ENCODE peak calls at places on chromosomes 12 and 14, in nine cellular contexts. One of them, this sample, is unnamed. For H3K4me1, the result is how much of the 10 kb centered on the place peaks cover.

GRCh38 chr12:132856581-132856980 is 27.9 kb upstream of the GOLGA3 start:
- DNase-seq in pancreas: no peak
- DNase-seq in cardiac muscle cell: no peak
- DNase-seq in H1: no peak
- DNase-seq in lower lobe of right lung: no peak
- DNase-seq in GM23248: no peak
- DNase-seq in MM.1S: no peak
- DNase-seq in heart right ventricle: no peak
- DNase-seq in BE2C: no peak
- DNase-seq in this sample: no peak

GRCh38 chr14:75981426-75981825 is 369 bp downstream of the TGFB3 start:
- DNase-seq in BE2C: no peak
- DNase-seq in cardiac muscle cell: no peak
- DNase-seq in heart right ventricle: no peak
- DNase-seq in GM23248: no peak
- DNase-seq in pancreas: no peak
- DNase-seq in MM.1S: peak
- DNase-seq in lower lobe of right lung: no peak
- DNase-seq in H1: peak
- DNase-seq in this sample: no peak

GRCh38 chr12:22535478-22535877 is 8.9 kb downstream of the C2CD5 start:
- DNase-seq in MM.1S: no peak
- DNase-seq in pancreas: no peak
- DNase-seq in GM23248: no peak
- DNase-seq in BE2C: no peak
- DNase-seq in cardiac muscle cell: no peak
- DNase-seq in lower lobe of right lung: no peak
- DNase-seq in heart right ventricle: no peak
- DNase-seq in H1: no peak
- DNase-seq in this sample: no peak

GRCh38 chr12:50690923-50691322 is 73.0 kb upstream of the ATF1 start:
- DNase-seq in pancreas: no peak
- DNase-seq in GM23248: peak
- DNase-seq in lower lobe of right lung: no peak
- DNase-seq in BE2C: no peak
- DNase-seq in H1: no peak
- DNase-seq in heart right ventricle: peak
- DNase-seq in cardiac muscle cell: peak
- DNase-seq in MM.1S: no peak
- DNase-seq in this sample: no peak

GRCh38 chr12:32379667-32380066 is 19.7 kb upstream of the FGD4 start:
- DNase-seq in cardiac muscle cell: no peak
- DNase-seq in heart right ventricle: no peak
- DNase-seq in BE2C: no peak
- DNase-seq in H1: no peak
- DNase-seq in lower lobe of right lung: no peak
- DNase-seq in MM.1S: no peak
- DNase-seq in pancreas: no peak
- DNase-seq in GM23248: no peak
- DNase-seq in this sample: no peak

GRCh38 chr12:114913871-114914801 is 230.2 kb upstream of the TBX3 start:
- DNase-seq in pancreas: no peak
- DNase-seq in BE2C: no peak
- DNase-seq in H1: no peak
- DNase-seq in heart right ventricle: no peak
- DNase-seq in cardiac muscle cell: no peak
- DNase-seq in MM.1S: no peak
- DNase-seq in lower lobe of right lung: no peak
- DNase-seq in GM23248: peak
- DNase-seq in this sample: no peak

GRCh38 chr14:53953002-53953827 is 3.4 kb downstream of the BMP4 start:
- DNase-seq in GM23248: peak
- DNase-seq in pancreas: peak
- DNase-seq in MM.1S: peak
- DNase-seq in BE2C: peak
- DNase-seq in lower lobe of right lung: peak
- DNase-seq in cardiac muscle cell: peak
- DNase-seq in H1: peak
- DNase-seq in heart right ventricle: peak
- DNase-seq in this sample: peak

GRCh38 chr14:100018482-100018881 is 46.7 kb upstream of the EVL start:
- DNase-seq in heart right ventricle: no peak
- DNase-seq in H1: no peak
- DNase-seq in cardiac muscle cell: no peak
- DNase-seq in GM23248: no peak
- DNase-seq in lower lobe of right lung: no peak
- DNase-seq in pancreas: no peak
- DNase-seq in BE2C: no peak
- DNase-seq in MM.1S: no peak
- DNase-seq in this sample: no peak

GRCh38 chr14:104913413-104913812 is 11.3 kb upstream of the PLD4 start:
- DNase-seq in MM.1S: no peak
- DNase-seq in cardiac muscle cell: no peak
- DNase-seq in heart right ventricle: no peak
- DNase-seq in H1: no peak
- DNase-seq in BE2C: no peak
- DNase-seq in lower lobe of right lung: no peak
- DNase-seq in GM23248: no peak
- DNase-seq in pancreas: no peak
- DNase-seq in this sample: no peak

GRCh38 chr12:129193263-129193871 is 340.1 kb downstream of the GLT1D1 start:
- DNase-seq in cardiac muscle cell: no peak
- DNase-seq in pancreas: no peak
- DNase-seq in MM.1S: peak
- DNase-seq in BE2C: peak
- DNase-seq in GM23248: no peak
- DNase-seq in lower lobe of right lung: no peak
- DNase-seq in heart right ventricle: no peak
- DNase-seq in H1: peak
- DNase-seq in this sample: no peak

GRCh38 chr14:23633160-23633701 is 2.9 kb upstream of the DHRS2 start:
- DNase-seq in pancreas: no peak
- DNase-seq in cardiac muscle cell: no peak
- DNase-seq in H1: no peak
- DNase-seq in MM.1S: no peak
- DNase-seq in heart right ventricle: no peak
- DNase-seq in lower lobe of right lung: no peak
- DNase-seq in BE2C: no peak
- DNase-seq in GM23248: no peak
- DNase-seq in this sample: no peak

GRCh38 chr14:64196668-64197411 is 97.3 kb downstream of the ESR2 start:
- DNase-seq in BE2C: peak
- DNase-seq in heart right ventricle: peak
- DNase-seq in GM23248: peak
- DNase-seq in pancreas: peak
- DNase-seq in cardiac muscle cell: peak
- DNase-seq in MM.1S: no peak
- DNase-seq in lower lobe of right lung: peak
- DNase-seq in H1: peak
- DNase-seq in this sample: peak

GRCh38 chr14:68676511-68676943 is 116.3 kb downstream of the ZFP36L1 start:
- DNase-seq in GM23248: no peak
- DNase-seq in cardiac muscle cell: no peak
- DNase-seq in lower lobe of right lung: no peak
- DNase-seq in heart right ventricle: no peak
- DNase-seq in H1: no peak
- DNase-seq in MM.1S: no peak
- DNase-seq in BE2C: no peak
- DNase-seq in pancreas: no peak
- DNase-seq in this sample: no peak

GRCh38 chr14:52900731-52901130 is 50.1 kb downstream of the FERMT2 start:
- DNase-seq in BE2C: no peak
- DNase-seq in MM.1S: no peak
- DNase-seq in heart right ventricle: no peak
- DNase-seq in H1: no peak
- DNase-seq in GM23248: no peak
- DNase-seq in pancreas: no peak
- DNase-seq in lower lobe of right lung: no peak
- DNase-seq in cardiac muscle cell: no peak
- DNase-seq in this sample: no peak

DNA sequence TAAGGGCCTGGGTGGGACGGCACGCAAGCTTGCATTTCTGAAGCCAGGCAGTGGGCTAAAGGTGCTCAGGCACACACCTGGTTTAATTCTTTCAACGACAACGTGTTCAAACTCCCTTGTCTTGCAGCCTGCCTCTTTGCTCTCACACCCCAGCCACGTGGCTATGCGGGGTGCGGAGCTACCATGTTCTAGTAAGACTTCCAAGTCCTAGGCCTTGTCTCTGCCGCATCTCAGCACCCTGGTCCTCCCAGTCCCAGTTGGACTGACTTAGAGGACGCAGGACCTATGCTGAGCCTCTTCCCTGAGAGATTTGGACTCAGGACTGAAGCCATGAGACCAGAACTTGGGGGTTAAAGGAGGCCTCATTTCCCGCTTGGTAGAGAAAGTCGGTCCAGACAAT is 62.2 kb downstream of the CLMN start:
- DNase-seq in pancreas: no peak
- DNase-seq in lower lobe of right lung: no peak
- DNase-seq in GM23248: no peak
- DNase-seq in heart right ventricle: no peak
- DNase-seq in MM.1S: no peak
- DNase-seq in cardiac muscle cell: no peak
- DNase-seq in H1: no peak
- DNase-seq in BE2C: no peak
- DNase-seq in this sample: no peak
- H3K4me1 ChIP-seq in pancreas: half or more
- H3K4me1 ChIP-seq in lower lobe of right lung: under half
- H3K4me1 ChIP-seq in GM23248: under half
- H3K4me1 ChIP-seq in heart right ventricle: under half
- H3K4me1 ChIP-seq in MM.1S: under half
- H3K4me1 ChIP-seq in cardiac muscle cell: under half
- H3K4me1 ChIP-seq in H1: under half
- H3K4me1 ChIP-seq in BE2C: under half
- H3K4me1 ChIP-seq in this sample: under half

GRCh38 chr14:84234281-84234680 is 1295.7 kb upstream of the FLRT2 start:
- DNase-seq in GM23248: no peak
- DNase-seq in BE2C: no peak
- DNase-seq in cardiac muscle cell: peak
- DNase-seq in H1: no peak
- DNase-seq in MM.1S: no peak
- DNase-seq in heart right ventricle: no peak
- DNase-seq in pancreas: no peak
- DNase-seq in lower lobe of right lung: no peak
- DNase-seq in this sample: no peak

GRCh38 chr14:84225243-84225642 is 1304.7 kb upstream of the FLRT2 start:
- DNase-seq in MM.1S: no peak
- DNase-seq in lower lobe of right lung: no peak
- DNase-seq in pancreas: no peak
- DNase-seq in BE2C: no peak
- DNase-seq in cardiac muscle cell: peak
- DNase-seq in GM23248: no peak
- DNase-seq in heart right ventricle: peak
- DNase-seq in H1: no peak
- DNase-seq in this sample: no peak

GRCh38 chr14:84228702-84229101 is 1301.2 kb upstream of the FLRT2 start:
- DNase-seq in lower lobe of right lung: no peak
- DNase-seq in cardiac muscle cell: peak
- DNase-seq in BE2C: no peak
- DNase-seq in MM.1S: no peak
- DNase-seq in pancreas: no peak
- DNase-seq in H1: no peak
- DNase-seq in GM23248: no peak
- DNase-seq in heart right ventricle: no peak
- DNase-seq in this sample: no peak
- H3K4me1 ChIP-seq in lower lobe of right lung: under half
- H3K4me1 ChIP-seq in cardiac muscle cell: under half
- H3K4me1 ChIP-seq in BE2C: under half
- H3K4me1 ChIP-seq in MM.1S: under half
- H3K4me1 ChIP-seq in pancreas: under half
- H3K4me1 ChIP-seq in H1: under half
- H3K4me1 ChIP-seq in GM23248: under half
- H3K4me1 ChIP-seq in heart right ventricle: under half
- H3K4me1 ChIP-seq in this sample: under half

DNA sequence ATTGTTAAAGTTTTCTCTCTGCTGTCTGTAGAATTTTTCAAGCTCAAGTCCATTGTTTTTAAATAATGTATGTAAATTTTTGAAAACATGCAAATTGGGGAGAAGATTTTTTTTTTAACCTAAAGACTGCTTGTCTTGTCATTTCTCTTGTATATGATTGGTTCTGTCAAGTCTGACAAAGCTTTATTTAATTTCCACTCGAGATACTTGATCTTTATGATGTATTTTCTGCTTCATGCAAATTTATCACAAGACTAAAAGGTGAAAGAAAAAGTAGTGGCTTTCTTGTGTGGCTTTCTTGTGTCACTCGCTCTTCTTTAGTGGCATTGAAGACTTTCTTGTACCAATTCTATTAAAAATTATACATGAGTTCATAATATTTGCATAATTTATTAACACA is 307.1 kb downstream of the EGLN3 start:
- DNase-seq in cardiac muscle cell: no peak
- DNase-seq in heart right ventricle: no peak
- DNase-seq in pancreas: no peak
- DNase-seq in MM.1S: no peak
- DNase-seq in H1: no peak
- DNase-seq in GM23248: no peak
- DNase-seq in lower lobe of right lung: no peak
- DNase-seq in BE2C: no peak
- DNase-seq in this sample: no peak
- H3K4me1 ChIP-seq in cardiac muscle cell: under half
- H3K4me1 ChIP-seq in heart right ventricle: under half
- H3K4me1 ChIP-seq in pancreas: under half
- H3K4me1 ChIP-seq in MM.1S: under half
- H3K4me1 ChIP-seq in H1: under half
- H3K4me1 ChIP-seq in GM23248: under half
- H3K4me1 ChIP-seq in lower lobe of right lung: under half
- H3K4me1 ChIP-seq in BE2C: under half
- H3K4me1 ChIP-seq in this sample: under half

GRCh38 chr12:76555226-76555767 is 4.3 kb downstream of the OSBPL8 start:
- DNase-seq in heart right ventricle: no peak
- DNase-seq in H1: no peak
- DNase-seq in GM23248: peak
- DNase-seq in lower lobe of right lung: no peak
- DNase-seq in cardiac muscle cell: no peak
- DNase-seq in pancreas: no peak
- DNase-seq in BE2C: no peak
- DNase-seq in MM.1S: no peak
- DNase-seq in this sample: no peak

GRCh38 chr12:76554411-76555225 is 5.0 kb downstream of the OSBPL8 start:
- DNase-seq in MM.1S: no peak
- DNase-seq in cardiac muscle cell: no peak
- DNase-seq in pancreas: no peak
- DNase-seq in GM23248: no peak
- DNase-seq in H1: no peak
- DNase-seq in BE2C: no peak
- DNase-seq in heart right ventricle: no peak
- DNase-seq in lower lobe of right lung: no peak
- DNase-seq in this sample: no peak

GRCh38 chr12:76556373-76556772 is 3.2 kb downstream of the OSBPL8 start:
- DNase-seq in H1: no peak
- DNase-seq in pancreas: no peak
- DNase-seq in lower lobe of right lung: no peak
- DNase-seq in cardiac muscle cell: no peak
- DNase-seq in BE2C: no peak
- DNase-seq in GM23248: peak
- DNase-seq in heart right ventricle: no peak
- DNase-seq in MM.1S: no peak
- DNase-seq in this sample: no peak

GRCh38 chr12:76558684-76559276 is 791 bp downstream of the OSBPL8 start:
- DNase-seq in GM23248: peak
- DNase-seq in H1: no peak
- DNase-seq in pancreas: peak
- DNase-seq in heart right ventricle: peak
- DNase-seq in cardiac muscle cell: peak
- DNase-seq in BE2C: peak
- DNase-seq in MM.1S: peak
- DNase-seq in lower lobe of right lung: peak
- DNase-seq in this sample: peak

GRCh38 chr12:76555797-76556196 is 3.8 kb downstream of the OSBPL8 start:
- DNase-seq in cardiac muscle cell: no peak
- DNase-seq in GM23248: no peak
- DNase-seq in BE2C: no peak
- DNase-seq in MM.1S: no peak
- DNase-seq in H1: no peak
- DNase-seq in lower lobe of right lung: no peak
- DNase-seq in heart right ventricle: no peak
- DNase-seq in pancreas: no peak
- DNase-seq in this sample: no peak
- H3K4me1 ChIP-seq in cardiac muscle cell: half or more
- H3K4me1 ChIP-seq in GM23248: under half
- H3K4me1 ChIP-seq in BE2C: under half
- H3K4me1 ChIP-seq in MM.1S: under half
- H3K4me1 ChIP-seq in H1: under half
- H3K4me1 ChIP-seq in lower lobe of right lung: under half
- H3K4me1 ChIP-seq in heart right ventricle: under half
- H3K4me1 ChIP-seq in pancreas: under half
- H3K4me1 ChIP-seq in this sample: under half

This sample was measured in aorta.